ENCODE peak calls at places on chromosomes 13 and 19, in four cellular contexts. M, Z, H and C are unnamed samples.

GRCh38 chr13:113889467-113889866 is 25.6 kb upstream of the GAS6 start:
- DNase-seq in M (no peak), Z (no peak), H (no peak), C (no peak)

GRCh38 chr19:8396563-8397203 is 6.5 kb downstream of the RAB11B start:
- DNase-seq in M (no peak), Z (no peak), H (peak), C (peak)

GRCh38 chr19:19410553-19411550 is 5.4 kb downstream of the GATAD2A start:
- DNase-seq in M (no peak), Z (no peak), H (no peak), C (no peak)

GRCh38 chr13:51799261-51799660 is 4.7 kb downstream of the DHRS12 start:
- DNase-seq in M (no peak), Z (no peak), H (no peak), C (no peak)

GRCh38 chr13:43694265-43694664 is 92.5 kb downstream of the ENOX1 start:
- DNase-seq in M (no peak), Z (no peak), H (no peak), C (no peak)

GRCh38 chr13:46168818-46169217 is 13.2 kb downstream of the LCP1 start:
- DNase-seq in M (no peak), Z (no peak), H (no peak), C (no peak)

GRCh38 chr13:32125221-32125621 is 93.6 kb downstream of the FRY start:
- DNase-seq in M (no peak), Z (no peak), H (peak), C (peak)

GRCh38 chr19:20385056-20385455 is 180.5 kb downstream of the ZNF737 start:
- DNase-seq in M (no peak), Z (no peak), H (no peak), C (no peak)

GRCh38 chr19:5166262-5166661 is 174.3 kb downstream of the PTPRS start:
- DNase-seq in M (no peak), Z (no peak), H (peak), C (peak)

GRCh38 chr13:66565261-66565660 is 664.9 kb downstream of the PCDH9 start:
- DNase-seq in M (no peak), Z (no peak), H (no peak), C (no peak)

GRCh38 chr13:34698953-34699352 is 243.1 kb upstream of the NBEA start:
- DNase-seq in M (no peak), Z (no peak), H (no peak), C (no peak)

GRCh38 chr13:51729853-51730553 is 74.0 kb downstream of the DHRS12 start:
- DNase-seq in M (no peak), Z (no peak), H (peak), C (peak)

GRCh38 chr13:85864963-85865530 is 65.8 kb upstream of the SLITRK6 start:
- DNase-seq in M (peak), Z (no peak), H (peak), C (peak)

GRCh38 chr19:35379992-35380391 is 9.1 kb downstream of the GPR42 start:
- DNase-seq in M (no peak), Z (no peak), H (no peak), C (peak)

GRCh38 chr13:104014803-104015645 is 948.8 kb upstream of the SLC10A2 start:
- DNase-seq in M (no peak), Z (no peak), H (peak), C (peak)

GRCh38 chr19:43430142-43430710 is 15.5 kb downstream of the TEX101 start:
- DNase-seq in M (no peak), Z (no peak), H (no peak), C (no peak)

GRCh38 chr19:5103061-5103701 is 134.3 kb downstream of the KDM4B start:
- DNase-seq in M (no peak), Z (no peak), H (peak), C (no peak)

GRCh38 chr13:38693641-38694040 is 6.8 kb downstream of the FREM2 start:
- DNase-seq in M (no peak), Z (no peak), H (no peak), C (no peak)

GRCh38 chr19:58056861-58057260 is 2.2 kb upstream of the ZNF135 start:
- DNase-seq in M (no peak), Z (no peak), H (no peak), C (no peak)

GRCh38 chr13:35791191-35791902 is 314.9 kb upstream of the MAB21L1 start:
- DNase-seq in M (no peak), Z (no peak), H (peak), C (peak)

GRCh38 chr13:64332048-64332447 is 2898.1 kb downstream of the PCDH9 start:
- DNase-seq in M (no peak), Z (no peak), H (peak), C (no peak)

GRCh38 chr19:5152013-5152763 is 183.3 kb downstream of the KDM4B start:
- DNase-seq in M (no peak), Z (no peak), H (no peak), C (no peak)

GRCh38 chr19:51493776-51494175 is 7.8 kb downstream of the SIGLEC12 start:
- DNase-seq in M (no peak), Z (no peak), H (no peak), C (no peak)

GRCh38 chr13:77994166-77994565 is 75.5 kb upstream of the EDNRB start:
- DNase-seq in M (no peak), Z (no peak), H (no peak), C (no peak)

GRCh38 chr13:37640499-37640898 is 41.9 kb upstream of the POSTN start:
- DNase-seq in M (no peak), Z (no peak), H (peak), C (peak)

GRCh38 chr13:59790626-59791025 is 373.1 kb downstream of the DIAPH3 start:
- DNase-seq in M (no peak), Z (no peak), H (peak), C (no peak)

GRCh38 chr13:82147526-82147925 is 1734.7 kb downstream of the SLITRK1 start:
- DNase-seq in M (no peak), Z (no peak), H (no peak), C (peak)

GRCh38 chr19:7072541-7072940 is 3.0 kb downstream of the ZNF557 start:
- DNase-seq in M (no peak), Z (no peak), H (no peak), C (no peak)

GRCh38 chr19:16066611-16067104 is 9.6 kb upstream of the TPM4 start:
- DNase-seq in M (no peak), Z (no peak), H (peak), C (no peak)

GRCh38 chr13:45851171-45851889 is at the start of gene SIAH3:
- DNase-seq in M (no peak), Z (no peak), H (no peak), C (peak)

GRCh38 chr19:29714953-29715694 is at the start of gene C19orf12:
- DNase-seq in M (peak), Z (no peak), H (peak), C (peak)
- H3K18ac ChIP-seq in M (peak), Z (peak), H (peak), C (peak)

GRCh38 chr19:44647144-44647543 is 3.4 kb downstream of the PVR start:
- DNase-seq in M (no peak), Z (no peak), H (no peak), C (no peak)

GRCh38 chr19:44644391-44645016 is 794 bp downstream of the PVR start:
- DNase-seq in M (peak), Z (peak), H (peak), C (peak)

GRCh38 chr19:44643605-44644390 is at the start of gene PVR:
- DNase-seq in M (peak), Z (peak), H (peak), C (peak)

GRCh38 chr19:44645407-44646048 is 1.8 kb downstream of the PVR start:
- DNase-seq in M (no peak), Z (no peak), H (no peak), C (peak)

DNA sequence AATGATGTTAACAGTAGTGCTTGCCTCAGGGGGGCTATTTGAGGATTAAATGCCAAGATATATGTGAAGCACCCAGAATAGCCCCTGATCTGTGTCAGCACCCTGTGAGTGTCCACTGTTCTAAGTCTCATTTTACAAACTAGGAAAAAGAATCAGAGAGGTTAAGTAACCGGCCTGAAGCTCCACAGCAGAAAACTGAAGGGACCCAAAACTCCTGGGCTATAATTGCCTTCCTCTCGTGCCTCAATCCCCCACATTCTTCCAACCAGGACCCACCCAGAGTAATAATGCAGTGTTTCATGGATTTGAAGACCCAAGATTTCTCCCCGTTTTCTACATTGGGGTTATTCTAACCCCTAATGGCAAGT is 2.3 kb downstream of the PVR start:
- DNase-seq in M (no peak), Z (no peak), H (no peak), C (no peak)
- H3K9ac ChIP-seq in M (no peak), Z (no peak), H (no peak), C (no peak)

DNA sequence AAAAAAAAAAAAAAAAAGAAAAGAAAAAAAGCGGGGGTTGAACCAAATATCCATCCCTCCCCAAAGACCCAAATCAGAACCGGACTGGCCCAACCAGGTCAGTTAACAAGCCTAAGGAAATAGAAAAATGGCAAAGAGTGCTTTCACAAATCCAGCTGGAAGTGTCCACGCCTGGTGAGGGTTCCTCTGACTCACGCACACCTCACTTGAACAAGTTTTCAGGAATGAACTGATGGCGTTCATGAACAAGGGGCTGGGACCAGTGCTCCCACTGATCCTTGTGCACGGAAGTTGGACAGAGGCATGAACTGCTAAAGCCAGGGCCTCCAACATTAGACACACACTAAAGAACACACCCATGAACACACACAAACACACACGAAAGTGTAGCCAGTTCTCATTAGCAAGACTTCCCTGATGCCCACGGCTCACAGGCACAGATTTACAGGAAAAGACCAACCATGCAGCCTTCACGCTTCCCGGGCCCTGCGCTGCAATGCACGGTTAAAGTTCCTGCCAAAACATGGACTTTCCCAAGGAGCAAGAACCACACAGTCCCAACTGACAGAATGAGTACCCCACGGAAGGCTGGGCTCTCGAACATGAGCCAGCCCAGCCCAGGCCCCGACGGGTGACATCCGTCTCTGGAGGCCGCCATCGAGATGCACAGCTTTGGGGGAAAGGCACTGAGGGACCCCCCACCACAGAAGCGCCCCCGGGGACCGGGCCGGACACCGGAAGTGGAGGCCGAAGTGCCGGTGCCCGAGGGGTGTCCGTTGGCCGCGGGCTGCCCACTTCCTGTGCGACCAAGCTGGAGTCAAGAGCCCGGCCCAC is 870 bp downstream of the DNMT1 start:
- DNase-seq in M (peak), Z (no peak), H (peak), C (peak)
- H3K18ac ChIP-seq in M (peak), Z (peak), H (peak), C (peak)

GRCh38 chr19:38816131-38816750 is 3.5 kb upstream of the LGALS4 start:
- DNase-seq in M (no peak), Z (no peak), H (no peak), C (no peak)

GRCh38 chr19:38817081-38817480 is 4.3 kb upstream of the LGALS4 start:
- DNase-seq in M (no peak), Z (no peak), H (no peak), C (no peak)

GRCh38 chr19:38813323-38813722 is 578 bp upstream of the LGALS4 start:
- DNase-seq in M (no peak), Z (no peak), H (no peak), C (no peak)

GRCh38 chr19:38812841-38813320 is at the start of gene LGALS4:
- DNase-seq in M (no peak), Z (no peak), H (no peak), C (no peak)

GRCh38 chr19:38815059-38816001 is 2.6 kb upstream of the LGALS4 start:
- DNase-seq in M (no peak), Z (no peak), H (no peak), C (no peak)
- H3K9ac ChIP-seq in M (no peak), Z (no peak), H (no peak), C (no peak)

GRCh38 chr13:98263841-98264240 is 86.8 kb upstream of the RNF113B start:
- DNase-seq in M (no peak), Z (no peak), H (no peak), C (no peak)

GRCh38 chr13:98267080-98267912 is 90.2 kb upstream of the RNF113B start:
- DNase-seq in M (no peak), Z (no peak), H (peak), C (peak)

GRCh38 chr13:98269386-98269785 is 92.3 kb upstream of the RNF113B start:
- DNase-seq in M (no peak), Z (no peak), H (no peak), C (no peak)

GRCh38 chr13:98264877-98265276 is 87.8 kb upstream of the RNF113B start:
- DNase-seq in M (no peak), Z (no peak), H (no peak), C (no peak)

GRCh38 chr13:98265669-98266551 is 88.8 kb upstream of the RNF113B start:
- DNase-seq in M (no peak), Z (no peak), H (peak), C (peak)
- H3K18ac ChIP-seq in M (no peak), Z (no peak), H (peak), C (peak)

GRCh38 chr13:39951301-39951700 is 295.8 kb downstream of the COG6 start:
- DNase-seq in M (no peak), Z (no peak), H (no peak), C (no peak)
- H3K9ac ChIP-seq in M (no peak), Z (no peak), H (no peak), C (no peak)

DNA sequence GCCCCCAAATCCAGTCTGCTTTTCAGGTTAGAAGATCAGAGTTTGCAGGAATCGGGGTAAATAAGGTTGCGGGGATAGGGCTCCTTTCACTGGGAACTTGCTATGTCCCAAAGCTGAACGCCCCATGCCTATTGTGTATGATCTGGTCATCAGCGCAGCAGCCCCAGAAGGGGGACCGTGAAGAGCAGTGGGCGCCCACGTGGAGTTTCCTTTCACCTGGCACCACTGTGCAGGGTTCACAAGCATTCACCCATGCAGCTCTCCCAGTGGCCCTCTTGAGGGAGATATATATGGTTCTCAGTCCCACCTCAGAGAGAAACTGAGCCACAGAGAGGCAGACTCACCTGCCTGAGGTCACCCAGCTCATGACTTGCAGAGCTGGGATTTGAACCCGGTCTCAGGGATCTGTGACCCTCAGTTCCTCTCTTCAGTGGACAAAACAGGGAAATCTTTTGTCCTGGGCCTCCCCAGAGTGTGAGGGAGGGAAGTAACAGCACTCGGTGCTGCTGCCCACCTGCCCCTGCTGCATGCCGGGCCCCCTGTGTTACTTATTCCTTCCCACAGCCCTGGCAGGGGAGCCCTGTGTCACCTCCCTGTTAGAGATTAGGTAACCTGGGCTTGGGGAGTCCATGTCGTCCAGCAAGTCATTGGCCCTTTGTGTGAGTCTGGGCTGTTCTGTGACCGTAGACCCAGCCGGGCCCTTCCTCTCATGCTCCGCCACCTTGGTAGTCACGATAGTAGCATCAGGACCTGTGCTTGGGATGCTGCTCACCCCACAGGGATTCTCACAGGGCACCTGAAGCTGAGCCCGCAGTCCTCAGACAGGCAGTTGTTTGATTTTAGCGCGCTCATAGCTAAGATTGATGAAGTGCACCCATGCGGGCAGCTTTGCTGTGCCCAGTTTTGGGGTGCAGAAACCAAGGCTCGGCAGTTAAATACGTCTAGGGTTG is 27.9 kb downstream of the PPP5C start:
- DNase-seq in M (no peak), Z (no peak), H (no peak), C (no peak)
- H3K18ac ChIP-seq in M (peak), Z (peak), H (no peak), C (no peak)

DNA sequence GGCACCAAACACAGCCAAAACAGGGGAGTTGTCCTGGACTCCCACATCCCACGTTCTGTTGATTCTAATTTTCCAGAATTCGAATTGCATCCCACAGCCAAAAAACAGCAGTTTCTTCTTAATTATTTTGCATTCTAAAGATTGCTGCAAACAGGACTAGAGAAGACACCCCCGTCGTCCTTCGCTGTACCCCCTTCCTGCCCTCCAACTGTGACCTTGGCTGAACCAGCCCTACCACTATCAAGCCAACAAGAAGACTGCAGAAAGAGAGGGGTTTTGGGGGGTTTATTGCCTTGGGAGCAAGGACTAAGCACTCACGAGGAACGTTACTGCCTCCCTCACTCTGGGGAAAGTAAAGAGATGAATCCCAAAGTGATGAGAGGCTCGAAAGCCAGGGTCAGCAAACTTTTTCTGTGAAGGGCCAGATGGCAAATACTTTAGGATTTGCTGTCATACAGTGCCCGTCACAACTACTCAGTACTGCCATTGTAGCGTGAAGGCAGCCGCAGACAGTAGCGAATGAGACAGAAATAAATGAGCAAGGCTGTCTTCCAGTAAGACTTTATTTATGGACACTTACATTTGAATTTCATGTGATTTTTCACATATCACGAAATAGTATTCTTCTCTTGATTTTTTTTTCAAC is 32.5 kb upstream of the KATNAL1 start:
- DNase-seq in M (no peak), Z (no peak), H (no peak), C (peak)
- H3K9ac ChIP-seq in M (no peak), Z (no peak), H (no peak), C (peak)

GRCh38 chr13:50082426-50083283 is 67.4 kb downstream of the KCNRG start:
- DNase-seq in M (peak), Z (no peak), H (peak), C (peak)
- H3K18ac ChIP-seq in M (no peak), Z (peak), H (peak), C (peak)